ENCODE peak calls at places on chromosomes 3 and 15, in four cellular contexts. One of them, this sample, is unnamed.

GRCh38 chr3:57091471-57091870 is 31.0 kb downstream of the SPATA12 start:
- DNase-seq in left ventricle myocardium inferior: no peak
- DNase-seq in progenitor cell of endocrine pancreas: no peak
- DNase-seq in testis: no peak
- DNase-seq in this sample: no peak

GRCh38 chr3:13373975-13374586 is 46.0 kb downstream of the NUP210 start:
- DNase-seq in left ventricle myocardium inferior: no peak
- DNase-seq in progenitor cell of endocrine pancreas: no peak
- DNase-seq in testis: no peak
- DNase-seq in this sample: no peak

GRCh38 chr3:165800970-165801369 is 36.3 kb downstream of the BCHE start:
- DNase-seq in progenitor cell of endocrine pancreas: no peak
- DNase-seq in testis: no peak
- DNase-seq in left ventricle myocardium inferior: no peak
- DNase-seq in this sample: no peak

GRCh38 chr3:50660386-50660785 is 14.3 kb upstream of the DOCK3 start:
- DNase-seq in left ventricle myocardium inferior: no peak
- DNase-seq in testis: peak
- DNase-seq in progenitor cell of endocrine pancreas: no peak
- DNase-seq in this sample: no peak

GRCh38 chr15:76337047-76337738 is 620 bp downstream of the ISL2 start:
- DNase-seq in left ventricle myocardium inferior: no peak
- DNase-seq in progenitor cell of endocrine pancreas: no peak
- DNase-seq in testis: no peak
- DNase-seq in this sample: peak

GRCh38 chr3:169348981-169349942 is 314.2 kb downstream of the MECOM start:
- DNase-seq in progenitor cell of endocrine pancreas: no peak
- DNase-seq in left ventricle myocardium inferior: no peak
- DNase-seq in testis: no peak
- DNase-seq in this sample: no peak

GRCh38 chr3:157920804-157921203 is 185.4 kb downstream of the SHOX2 start:
- DNase-seq in left ventricle myocardium inferior: no peak
- DNase-seq in progenitor cell of endocrine pancreas: no peak
- DNase-seq in testis: no peak
- DNase-seq in this sample: no peak

GRCh38 chr3:65729553-65729952 is 309.2 kb downstream of the MAGI1 start:
- DNase-seq in left ventricle myocardium inferior: no peak
- DNase-seq in progenitor cell of endocrine pancreas: no peak
- DNase-seq in testis: peak
- DNase-seq in this sample: no peak

GRCh38 chr15:41917767-41918430 is 24.0 kb upstream of the SPTBN5 start:
- DNase-seq in progenitor cell of endocrine pancreas: no peak
- DNase-seq in left ventricle myocardium inferior: peak
- DNase-seq in testis: no peak
- DNase-seq in this sample: no peak

GRCh38 chr3:10196389-10197052 is 31.8 kb downstream of the IRAK2 start:
- DNase-seq in testis: peak
- DNase-seq in left ventricle myocardium inferior: peak
- DNase-seq in progenitor cell of endocrine pancreas: no peak
- DNase-seq in this sample: no peak

GRCh38 chr3:122692674-122693073 is 12.0 kb downstream of the PARP14 start:
- DNase-seq in left ventricle myocardium inferior: no peak
- DNase-seq in progenitor cell of endocrine pancreas: no peak
- DNase-seq in testis: no peak
- DNase-seq in this sample: no peak

GRCh38 chr3:155197786-155198185 is 95.7 kb downstream of the STRIT1 start:
- DNase-seq in left ventricle myocardium inferior: no peak
- DNase-seq in progenitor cell of endocrine pancreas: no peak
- DNase-seq in testis: no peak
- DNase-seq in this sample: no peak

GRCh38 chr3:148735597-148735996 is 37.9 kb downstream of the AGTR1 start:
- DNase-seq in left ventricle myocardium inferior: no peak
- DNase-seq in progenitor cell of endocrine pancreas: no peak
- DNase-seq in testis: no peak
- DNase-seq in this sample: no peak

GRCh38 chr3:128273841-128274573 is 120.7 kb downstream of the EEFSEC start:
- DNase-seq in progenitor cell of endocrine pancreas: no peak
- DNase-seq in left ventricle myocardium inferior: no peak
- DNase-seq in testis: no peak
- DNase-seq in this sample: no peak

GRCh38 chr3:128276577-128277183 is 123.4 kb downstream of the EEFSEC start:
- DNase-seq in progenitor cell of endocrine pancreas: no peak
- DNase-seq in left ventricle myocardium inferior: no peak
- DNase-seq in testis: no peak
- DNase-seq in this sample: no peak

GRCh38 chr3:128276151-128276445 is 122.8 kb downstream of the EEFSEC start:
- DNase-seq in left ventricle myocardium inferior: no peak
- DNase-seq in testis: no peak
- DNase-seq in progenitor cell of endocrine pancreas: no peak
- DNase-seq in this sample: no peak

GRCh38 chr3:128274837-128275236 is 121.6 kb downstream of the EEFSEC start:
- DNase-seq in left ventricle myocardium inferior: no peak
- DNase-seq in progenitor cell of endocrine pancreas: no peak
- DNase-seq in testis: no peak
- DNase-seq in this sample: no peak

GRCh38 chr3:128275316-128276150 is 122.3 kb downstream of the EEFSEC start:
- DNase-seq in testis: no peak
- DNase-seq in progenitor cell of endocrine pancreas: no peak
- DNase-seq in left ventricle myocardium inferior: no peak
- DNase-seq in this sample: no peak
- TF ChIP-seq CTCF in testis: no peak
- TF ChIP-seq CTCF in progenitor cell of endocrine pancreas: no peak
- TF ChIP-seq CTCF in left ventricle myocardium inferior: no peak
- TF ChIP-seq CTCF in this sample: no peak

DNA sequence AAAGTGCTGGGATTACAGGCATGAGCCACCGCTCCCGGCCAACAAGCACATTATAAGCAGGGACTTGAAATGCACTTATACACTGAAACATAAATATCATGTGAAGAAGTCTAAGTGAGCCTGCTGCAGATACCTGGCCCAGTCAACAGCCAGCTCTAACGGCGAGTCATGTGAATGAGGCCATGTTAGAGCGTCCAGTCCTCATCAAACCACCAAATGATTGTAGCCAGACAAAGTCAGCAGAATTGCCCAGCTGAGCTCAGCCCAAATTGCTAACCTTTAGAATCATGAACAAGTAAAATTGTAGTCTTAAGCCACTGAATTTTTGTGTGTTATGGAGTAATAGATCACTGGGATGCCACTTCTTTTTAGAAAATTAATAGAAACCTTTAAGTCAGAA is 37.8 kb upstream of the UACA start:
- DNase-seq in progenitor cell of endocrine pancreas: no peak
- DNase-seq in left ventricle myocardium inferior: no peak
- DNase-seq in testis: no peak
- DNase-seq in this sample: no peak
- TF ChIP-seq CTCF in progenitor cell of endocrine pancreas: no peak
- TF ChIP-seq CTCF in left ventricle myocardium inferior: no peak
- TF ChIP-seq CTCF in testis: no peak
- TF ChIP-seq CTCF in this sample: no peak

GRCh38 chr3:160577093-160577492 is 11.7 kb upstream of the KPNA4 start:
- DNase-seq in testis: no peak
- DNase-seq in left ventricle myocardium inferior: no peak
- DNase-seq in progenitor cell of endocrine pancreas: no peak
- DNase-seq in this sample: no peak

GRCh38 chr3:160576621-160577020 is 11.2 kb upstream of the KPNA4 start:
- DNase-seq in progenitor cell of endocrine pancreas: no peak
- DNase-seq in testis: no peak
- DNase-seq in left ventricle myocardium inferior: no peak
- DNase-seq in this sample: no peak

GRCh38 chr3:160575589-160575988 is 10.2 kb upstream of the KPNA4 start:
- DNase-seq in progenitor cell of endocrine pancreas: no peak
- DNase-seq in testis: no peak
- DNase-seq in left ventricle myocardium inferior: no peak
- DNase-seq in this sample: no peak

GRCh38 chr3:160574636-160575035 is 9.3 kb upstream of the KPNA4 start:
- DNase-seq in testis: no peak
- DNase-seq in left ventricle myocardium inferior: no peak
- DNase-seq in progenitor cell of endocrine pancreas: no peak
- DNase-seq in this sample: no peak

GRCh38 chr3:160577551-160578195 is 12.3 kb upstream of the KPNA4 start:
- DNase-seq in left ventricle myocardium inferior: no peak
- DNase-seq in testis: no peak
- DNase-seq in progenitor cell of endocrine pancreas: no peak
- DNase-seq in this sample: no peak
- TF ChIP-seq CTCF in left ventricle myocardium inferior: peak
- TF ChIP-seq CTCF in testis: no peak
- TF ChIP-seq CTCF in progenitor cell of endocrine pancreas: peak
- TF ChIP-seq CTCF in this sample: no peak

GRCh38 chr3:161420746-161421145 is 49.4 kb upstream of the SPTSSB start:
- DNase-seq in progenitor cell of endocrine pancreas: no peak
- DNase-seq in left ventricle myocardium inferior: no peak
- DNase-seq in testis: no peak
- DNase-seq in this sample: no peak
- TF ChIP-seq CTCF in progenitor cell of endocrine pancreas: peak
- TF ChIP-seq CTCF in left ventricle myocardium inferior: no peak
- TF ChIP-seq CTCF in testis: no peak
- TF ChIP-seq CTCF in this sample: peak

DNA sequence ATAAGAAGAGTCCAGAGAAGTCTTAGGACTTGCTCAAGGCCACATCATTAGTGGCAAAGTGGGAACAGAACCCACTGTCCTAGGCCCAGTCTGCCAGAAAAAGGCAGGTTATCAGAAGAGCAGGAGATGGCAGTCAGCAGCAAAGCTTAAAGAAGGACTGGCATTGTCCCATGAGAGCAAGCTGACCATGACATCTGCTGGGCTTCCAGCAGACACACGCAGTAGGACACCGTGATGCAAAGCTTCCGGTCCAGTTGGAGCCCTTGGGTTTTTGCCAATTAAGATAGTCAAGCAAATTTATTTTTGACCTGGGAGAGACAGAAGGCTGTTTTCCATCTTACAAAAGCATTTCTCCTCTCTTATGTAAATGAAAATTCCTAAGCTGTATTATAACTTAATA is 42.1 kb downstream of the ZBTB38 start:
- DNase-seq in testis: peak
- DNase-seq in left ventricle myocardium inferior: peak
- DNase-seq in progenitor cell of endocrine pancreas: no peak
- DNase-seq in this sample: no peak
- TF ChIP-seq CTCF in testis: no peak
- TF ChIP-seq CTCF in left ventricle myocardium inferior: no peak
- TF ChIP-seq CTCF in progenitor cell of endocrine pancreas: no peak
- TF ChIP-seq CTCF in this sample: no peak

DNA sequence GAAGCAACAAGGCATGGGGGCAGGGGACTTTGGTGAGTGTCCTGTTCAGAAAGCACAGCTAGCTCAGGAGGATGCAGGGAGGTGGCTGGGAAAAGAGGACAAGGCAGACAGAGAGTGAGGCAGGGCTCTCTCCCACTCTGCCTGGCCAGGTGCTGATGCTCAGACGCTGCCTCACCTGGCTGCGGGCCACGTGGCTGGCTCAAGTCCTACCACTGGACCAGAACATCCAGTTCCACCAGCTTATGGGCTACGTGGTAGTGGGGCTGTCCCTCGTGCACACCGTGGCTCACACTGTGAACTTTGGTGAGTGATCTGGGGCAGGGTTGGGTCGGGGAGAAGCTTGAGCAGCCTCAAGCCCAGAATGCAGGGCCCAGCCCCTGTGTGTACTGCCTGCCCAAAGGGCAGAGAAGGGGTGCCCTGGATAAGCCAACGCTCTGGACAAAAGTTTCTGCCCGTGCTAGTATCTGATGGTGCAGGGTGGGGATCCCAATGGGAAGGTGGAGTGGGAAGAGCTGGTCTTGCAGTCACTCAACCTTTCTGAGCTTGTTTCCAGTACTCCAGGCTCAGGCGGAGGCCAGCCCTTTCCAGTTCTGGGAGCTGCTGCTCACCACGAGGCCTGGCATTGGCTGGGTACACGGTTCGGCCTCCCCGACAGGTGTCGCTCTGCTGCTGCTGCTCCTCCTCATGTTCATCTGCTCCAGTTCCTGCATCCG is 20.9 kb downstream of the NOX5 start:
- DNase-seq in left ventricle myocardium inferior: no peak
- DNase-seq in progenitor cell of endocrine pancreas: no peak
- DNase-seq in testis: no peak
- DNase-seq in this sample: peak
- TF ChIP-seq CTCF in left ventricle myocardium inferior: peak
- TF ChIP-seq CTCF in progenitor cell of endocrine pancreas: peak
- TF ChIP-seq CTCF in testis: no peak
- TF ChIP-seq CTCF in this sample: peak

GRCh38 chr15:89747708-89748682 is 3.1 kb downstream of the MESP1 start:
- DNase-seq in left ventricle myocardium inferior: no peak
- DNase-seq in progenitor cell of endocrine pancreas: no peak
- DNase-seq in testis: no peak
- DNase-seq in this sample: no peak
- TF ChIP-seq CTCF in left ventricle myocardium inferior: no peak
- TF ChIP-seq CTCF in progenitor cell of endocrine pancreas: no peak
- TF ChIP-seq CTCF in testis: no peak
- TF ChIP-seq CTCF in this sample: no peak

DNA sequence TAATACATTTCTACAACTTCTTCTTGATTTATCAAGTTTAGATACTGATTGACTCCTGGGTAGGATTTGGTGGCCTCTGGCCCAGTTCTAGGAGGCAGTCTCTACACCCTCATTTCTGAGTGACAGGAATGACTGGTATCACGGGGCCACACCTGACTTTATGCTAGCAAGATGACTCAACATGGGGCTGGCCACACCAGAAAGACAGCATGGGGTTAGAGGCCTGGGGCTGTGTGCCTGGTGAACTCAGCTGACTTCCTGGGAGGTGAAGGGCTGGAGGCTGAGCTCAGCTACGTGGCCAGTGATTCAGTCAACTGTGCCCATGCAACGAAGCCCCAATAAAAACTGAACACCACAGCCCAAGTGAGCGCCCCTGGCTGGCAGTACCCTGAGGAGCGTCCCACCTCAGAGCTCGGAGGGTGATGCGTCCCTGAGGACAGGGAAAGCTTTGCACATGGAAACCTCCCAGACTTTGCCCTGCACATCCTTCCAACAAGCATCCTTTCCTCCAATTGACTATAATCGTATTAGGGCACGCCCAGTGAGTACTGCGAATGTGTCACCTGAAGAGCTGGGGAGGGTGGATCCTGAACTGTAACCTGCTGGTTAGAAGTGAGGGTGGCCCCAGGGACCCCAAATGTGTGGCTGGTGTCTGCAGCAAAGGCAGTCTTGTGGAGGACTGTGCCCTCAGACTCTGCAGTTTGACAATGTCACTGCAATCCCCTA is 57.2 kb downstream of the NIPA2 start:
- DNase-seq in progenitor cell of endocrine pancreas: no peak
- DNase-seq in testis: no peak
- DNase-seq in left ventricle myocardium inferior: no peak
- DNase-seq in this sample: no peak
- TF ChIP-seq CTCF in progenitor cell of endocrine pancreas: no peak
- TF ChIP-seq CTCF in testis: no peak
- TF ChIP-seq CTCF in left ventricle myocardium inferior: no peak
- TF ChIP-seq CTCF in this sample: no peak

This sample was measured in neural crest cell.